ENCODE peak calls at places on chromosomes 1 and 21, in six cellular contexts. S is renal cortical epithelial cell, E is amygdala, R is cardiac septum, Z is nephron progenitor cell, O is Panc1. K is an unnamed sample.

GRCh38 chr1:218345673-218346390 is 696 bp downstream of the TGFB2 start:
- DNase-seq in S (peak), Z (peak), R (no peak), E (peak), O (no peak), K (peak)

GRCh38 chr1:96660051-96660450 is 61.5 kb upstream of the PTBP2 start:
- DNase-seq in S (no peak), E (no peak), R (no peak), O (no peak), Z (no peak), K (no peak)

GRCh38 chr1:8232036-8232757 is 85.7 kb upstream of the SLC45A1 start:
- DNase-seq in S (no peak), R (no peak), O (no peak), Z (no peak), E (no peak), K (peak)

GRCh38 chr1:16078925-16079656 is 5.6 kb upstream of the FAM131C start:
- DNase-seq in S (peak), E (peak), Z (peak), O (peak), R (no peak), K (peak)

GRCh38 chr1:8698012-8698411 is 119.4 kb downstream of the RERE start:
- DNase-seq in O (no peak), E (no peak), Z (no peak), R (no peak), S (no peak), K (no peak)

GRCh38 chr1:226132731-226133503 is 53.6 kb downstream of the ACBD3 start:
- DNase-seq in E (no peak), Z (no peak), S (peak), R (peak), O (no peak), K (no peak)

GRCh38 chr21:45831991-45832740 is 149.4 kb upstream of the COL6A1 start:
- DNase-seq in R (no peak), S (no peak), Z (no peak), O (no peak), E (no peak), K (no peak)

GRCh38 chr1:244545511-244545910 is 84.4 kb downstream of the CATSPERE start:
- DNase-seq in E (no peak), S (peak), Z (no peak), O (no peak), R (no peak), K (no peak)

GRCh38 chr1:191134796-191135195 is 657.1 kb upstream of the BRINP3 start:
- DNase-seq in R (no peak), Z (no peak), O (no peak), S (peak), E (no peak), K (no peak)

GRCh38 chr1:24551910-24552571 is 3.8 kb upstream of the NCMAP start:
- DNase-seq in O (no peak), R (peak), S (no peak), E (no peak), Z (peak), K (no peak)

GRCh38 chr1:206590025-206590834 is 22.0 kb downstream of the EIF2D start:
- DNase-seq in E (no peak), R (no peak), Z (no peak), S (peak), O (no peak), K (no peak)

GRCh38 chr1:8711161-8711560 is 106.3 kb downstream of the RERE start:
- DNase-seq in O (no peak), S (no peak), Z (no peak), R (no peak), E (no peak), K (no peak)

GRCh38 chr21:44312716-44313115 is 12.9 kb downstream of the PFKL start:
- DNase-seq in E (no peak), Z (no peak), R (no peak), O (no peak), S (no peak), K (no peak)

GRCh38 chr1:11919621-11920020 is 6.6 kb downstream of the KIAA2013 start:
- DNase-seq in E (no peak), Z (no peak), O (no peak), S (no peak), R (no peak), K (no peak)

GRCh38 chr1:16905112-16905855 is 9.5 kb downstream of the RNU1-2 start:
- DNase-seq in E (no peak), Z (peak), O (peak), R (no peak), S (peak), K (no peak)

GRCh38 chr1:210598135-210598652 is 269.5 kb downstream of the HHAT start:
- DNase-seq in Z (no peak), E (no peak), R (no peak), O (no peak), S (peak), K (no peak)

GRCh38 chr1:189851806-189852367 is 625.8 kb downstream of the BRINP3 start:
- DNase-seq in R (no peak), S (peak), Z (peak), O (no peak), E (no peak), K (peak)

GRCh38 chr21:45074048-45074817 is at the start of gene ADARB1:
- DNase-seq in R (peak), S (peak), O (no peak), E (no peak), Z (peak), K (peak)

GRCh38 chr1:30379684-30380624 is 343.4 kb downstream of the MATN1 start:
- DNase-seq in O (peak), E (peak), S (peak), Z (peak), R (peak), K (peak)

GRCh38 chr1:44985747-44986359 is 542 bp downstream of the EIF2B3 start:
- DNase-seq in S (no peak), E (no peak), R (no peak), O (no peak), Z (no peak), K (no peak)

GRCh38 chr1:206508956-206509355 is 1.6 kb downstream of the RASSF5 start:
- DNase-seq in R (no peak), Z (no peak), O (no peak), S (no peak), E (no peak), K (no peak)

GRCh38 chr1:93114403-93114802 is 35.3 kb downstream of the MTF2 start:
- DNase-seq in E (no peak), O (no peak), Z (no peak), S (no peak), R (no peak), K (no peak)

GRCh38 chr1:44348046-44348628 is 6.9 kb downstream of the ERI3 start:
- DNase-seq in E (no peak), S (no peak), Z (no peak), R (no peak), O (no peak), K (no peak)

GRCh38 chr1:201359031-201359872 is 18.2 kb downstream of the TNNT2 start:
- DNase-seq in O (no peak), E (no peak), S (no peak), R (peak), Z (no peak), K (no peak)

GRCh38 chr1:43981636-43982035 is 2.6 kb downstream of the B4GALT2 start:
- DNase-seq in S (no peak), Z (no peak), E (no peak), O (no peak), R (no peak), K (no peak)

GRCh38 chr1:92037400-92037799 is 7.6 kb downstream of the EPHX4 start:
- DNase-seq in Z (no peak), S (no peak), O (no peak), R (no peak), E (no peak), K (no peak)

GRCh38 chr1:109821221-109821669 is 57.5 kb upstream of the EPS8L3 start:
- DNase-seq in Z (no peak), S (peak), E (no peak), O (no peak), R (peak), K (no peak)

GRCh38 chr1:11721301-11721700 is 14.6 kb upstream of the AGTRAP start:
- DNase-seq in S (no peak), E (no peak), Z (no peak), R (no peak), O (no peak), K (no peak)

GRCh38 chr1:219347376-219347775 is 173.7 kb downstream of the LYPLAL1 start:
- DNase-seq in E (no peak), S (no peak), O (no peak), Z (no peak), R (no peak), K (no peak)

K was measured in BE2C.